ENCODE peak calls at places on chromosomes 7 and 10, in seven cellular contexts. M is HCT116, F is OCI-LY7, U is hepatocyte, S is neural progenitor cell, O is PC-3, W is MM.1S. V is an unnamed sample.

GRCh38 chr7:114862406-114862805 is 59.5 kb upstream of the MDFIC start:
- DNase-seq in M (no peak), F (no peak), U (no peak), S (no peak), O (no peak), W (no peak), V (no peak)

GRCh38 chr10:121188005-121188404 is 336.8 kb downstream of the WDR11 start:
- DNase-seq in M (no peak), F (no peak), U (peak), S (peak), O (no peak), W (no peak), V (no peak)

GRCh38 chr7:130394421-130395188 is 14.3 kb downstream of the CPA1 start:
- DNase-seq in M (no peak), F (no peak), U (no peak), S (no peak), O (no peak), W (no peak), V (no peak)

GRCh38 chr7:90119178-90119971 is 34.9 kb upstream of the STEAP1 start:
- DNase-seq in M (no peak), F (no peak), U (peak), S (peak), O (no peak), W (no peak), V (peak)

GRCh38 chr10:34183397-34183796 is 631.7 kb downstream of the PARD3 start:
- DNase-seq in M (no peak), F (no peak), U (no peak), S (no peak), O (no peak), W (no peak), V (no peak)

GRCh38 chr10:4190876-4191275 is 405.9 kb upstream of the KLF6 start:
- DNase-seq in M (no peak), F (no peak), U (no peak), S (no peak), O (no peak), W (no peak), V (no peak)

GRCh38 chr7:107879400-107880035 is 11.5 kb upstream of the DLD start:
- DNase-seq in M (peak), F (peak), U (peak), S (peak), O (peak), W (peak), V (peak)

GRCh38 chr10:131424053-131424452 is 112.5 kb upstream of the TCERG1L start:
- DNase-seq in M (no peak), F (no peak), U (no peak), S (no peak), O (no peak), W (no peak), V (no peak)

GRCh38 chr10:15188629-15189028 is 20.1 kb upstream of the NMT2 start:
- DNase-seq in M (no peak), F (no peak), U (no peak), S (no peak), O (no peak), W (no peak), V (no peak)

DNA sequence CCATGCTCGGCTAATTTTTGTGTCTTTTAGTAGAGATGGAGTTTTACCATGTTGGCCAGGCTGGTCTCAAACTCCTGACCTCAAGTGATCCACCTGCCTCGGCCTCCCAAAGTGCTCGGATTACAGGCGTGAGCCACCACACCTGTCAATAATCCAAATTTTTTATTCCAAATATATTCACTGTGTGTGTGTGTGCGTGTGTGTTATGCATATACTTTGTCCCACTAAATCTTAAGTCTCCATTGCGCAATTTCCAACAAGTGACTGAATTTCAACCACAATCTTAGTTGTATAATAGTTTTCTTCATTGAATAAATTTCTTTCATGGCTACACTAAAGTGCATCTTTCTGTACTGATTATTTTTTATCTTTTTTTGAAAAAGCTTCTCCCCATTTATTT is 2.7 kb downstream of the KRIT1 start:
- DNase-seq in M (no peak), F (no peak), U (no peak), S (no peak), O (no peak), W (no peak), V (peak)
- TF ChIP-seq EZH2phosphoT487 in M (no peak), F (no peak), U (no peak), S (no peak), O (no peak), W (no peak), V (no peak)

GRCh38 chr10:71816421-71816851 is 34.6 kb downstream of the PSAP start:
- DNase-seq in M (no peak), F (no peak), U (no peak), S (no peak), O (no peak), W (no peak), V (no peak)
- TF ChIP-seq EZH2phosphoT487 in M (no peak), F (no peak), U (no peak), S (no peak), O (no peak), W (no peak), V (no peak)

GRCh38 chr10:69234447-69234846 is 14.3 kb downstream of the HKDC1 start:
- DNase-seq in M (no peak), F (no peak), U (no peak), S (no peak), O (no peak), W (no peak), V (peak)
- TF ChIP-seq EZH2phosphoT487 in M (no peak), F (no peak), U (no peak), S (no peak), O (no peak), W (no peak), V (no peak)

DNA sequence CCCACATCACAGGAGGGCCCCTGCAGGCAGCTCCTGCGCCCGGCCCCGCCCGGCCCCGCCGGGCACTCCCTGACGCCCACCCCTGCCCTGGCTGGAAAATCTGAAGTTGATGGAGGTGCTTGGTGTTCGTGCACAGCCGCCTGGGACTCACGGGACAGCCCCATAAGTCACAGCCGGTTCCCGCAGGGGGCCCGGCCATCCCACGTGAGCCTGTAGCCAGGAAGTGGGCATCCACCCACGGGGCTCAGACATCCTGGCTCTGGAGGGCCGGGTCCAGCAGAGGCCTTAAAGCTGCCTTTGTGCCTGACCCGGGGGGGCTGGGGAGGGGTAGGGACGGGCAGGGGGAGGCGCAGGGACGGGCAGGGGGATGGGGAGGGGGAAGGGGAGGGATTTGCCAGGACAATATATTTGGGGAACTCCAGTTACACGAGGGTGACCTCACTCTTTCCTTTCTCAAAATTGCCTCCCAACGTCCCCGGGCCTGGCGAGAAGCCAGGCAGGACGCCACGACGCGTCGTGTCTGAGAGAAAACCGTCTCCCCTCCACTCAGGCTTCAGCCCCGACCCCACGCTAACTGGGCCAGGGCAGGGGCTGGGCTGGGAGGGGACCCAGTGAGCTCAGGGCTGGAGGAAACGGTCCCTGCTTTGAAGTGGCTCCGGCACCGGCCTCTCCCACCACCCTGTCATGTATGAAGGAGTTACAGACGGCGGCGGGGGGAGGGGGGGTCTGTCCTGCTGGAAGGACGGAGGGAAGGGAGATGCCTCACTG is 82.1 kb upstream of the PDGFA start:
- DNase-seq in M (no peak), F (no peak), U (no peak), S (no peak), O (no peak), W (no peak), V (peak)
- TF ChIP-seq EZH2phosphoT487 in M (no peak), F (no peak), U (no peak), S (no peak), O (no peak), W (no peak), V (no peak)

GRCh38 chr7:101094791-101095375 is 9.6 kb downstream of the TRIM56 start:
- DNase-seq in M (no peak), F (no peak), U (peak), S (peak), O (peak), W (no peak), V (peak)
- TF ChIP-seq EZH2phosphoT487 in M (no peak), F (no peak), U (no peak), S (no peak), O (no peak), W (no peak), V (no peak)

V was measured in GM23248.